ENCODE peak calls at places on chromosomes 3 and 15, in five cellular contexts. X, I, Z, S and U are unnamed samples.

GRCh38 chr3:41836360-41837134 is 125.4 kb downstream of the ULK4 start:
- DNase-seq in X (no peak), S (no peak), Z (no peak), I (no peak), U (no peak)

GRCh38 chr15:43769584-43770228 is 7.1 kb downstream of the ELL3 start:
- DNase-seq in X (no peak), S (no peak), Z (peak), I (peak), U (peak)

GRCh38 chr15:53520867-53521525 is 238.5 kb downstream of the WDR72 start:
- DNase-seq in X (no peak), S (no peak), I (no peak), Z (no peak), U (no peak)

GRCh38 chr15:88450125-88450798 is 16.9 kb downstream of the MRPL46 start:
- DNase-seq in Z (no peak), S (peak), I (peak), X (no peak), U (peak)

GRCh38 chr3:37144806-37145205 is 29.6 kb downstream of the LRRFIP2 start:
- DNase-seq in X (no peak), I (no peak), S (no peak), Z (no peak), U (no peak)

GRCh38 chr3:58214484-58215316 is 3.9 kb upstream of the DNASE1L3 start:
- DNase-seq in I (peak), X (no peak), Z (no peak), S (no peak), U (no peak)

GRCh38 chr3:149371001-149371722 is 6.3 kb downstream of the TM4SF1 start:
- DNase-seq in S (no peak), X (no peak), I (no peak), Z (no peak), U (no peak)

GRCh38 chr3:72231439-72232196 is 446.7 kb upstream of the PROK2 start:
- DNase-seq in X (no peak), S (no peak), I (no peak), Z (no peak), U (no peak)

GRCh38 chr3:150861851-150862250 is 43.4 kb downstream of the MINDY4B start:
- DNase-seq in X (no peak), I (no peak), Z (no peak), S (no peak), U (no peak)

GRCh38 chr15:74828835-74829234 is 2.4 kb downstream of the CPLX3 start:
- DNase-seq in X (no peak), Z (no peak), S (no peak), I (no peak), U (no peak)

GRCh38 chr3:16723994-16724393 is 118.8 kb upstream of the DAZL start:
- DNase-seq in I (no peak), Z (no peak), X (no peak), S (no peak), U (no peak)

GRCh38 chr3:107690522-107691138 is 167.9 kb downstream of the BBX start:
- DNase-seq in Z (no peak), X (no peak), S (no peak), I (no peak), U (no peak)

GRCh38 chr3:180319461-180319860 is 282.5 kb upstream of the TTC14 start:
- DNase-seq in X (no peak), I (no peak), S (no peak), Z (no peak), U (no peak)

GRCh38 chr15:40287968-40288367 is 5.1 kb upstream of the ANKRD63 start:
- DNase-seq in I (no peak), S (no peak), X (no peak), Z (no peak), U (no peak)

GRCh38 chr3:123295171-123295900 is 93.6 kb downstream of the SEC22A start:
- DNase-seq in S (no peak), I (peak), Z (no peak), X (no peak), U (no peak)

GRCh38 chr3:127216415-127217261 is 23.7 kb downstream of the PRR23E start:
- DNase-seq in S (no peak), X (no peak), Z (no peak), I (no peak), U (no peak)

GRCh38 chr15:44195151-44195740 is at the start of gene FRMD5:
- DNase-seq in Z (peak), X (peak), S (peak), I (peak), U (peak)

GRCh38 chr3:97935842-97936241 is 36.4 kb downstream of the RIOX2 start:
- DNase-seq in Z (no peak), I (no peak), X (no peak), S (no peak), U (no peak)